ENCODE peak calls at places on chromosome 4, in nine cellular contexts. N is NCI-H2081; O is GM10248; C is activated T-cell treated with anti-CD3 and anti-CD28 coated beads, Interleukin-2, amount 50 U/mL, for 1 hour; H is NCI-H1930; L is K562; M is memory B cell; Z is LoVo; R is CD4-positive, CD25-positive, alpha-beta regulatory T cell. D is an unnamed sample.

GRCh38 chr4:87243426-87244053 is 23.1 kb upstream of the KLHL8 start:
- DNase-seq in H (no peak), O (no peak), L (no peak), Z (no peak), C (no peak), R (no peak), M (no peak), N (no peak), D (no peak)

GRCh38 chr4:78939667-78940008 is 400 bp upstream of the PAQR3 start:
- DNase-seq in R (no peak), H (no peak), M (no peak), Z (no peak), L (no peak), O (no peak), C (no peak), N (no peak), D (peak; percentile 29)

GRCh38 chr4:46389301-46389761 is 597 bp downstream of the GABRA2 start:
- DNase-seq in H (no peak), O (no peak), M (no peak), N (peak; percentile 44), R (no peak), L (no peak), Z (no peak), C (no peak), D (peak; percentile 7)

GRCh38 chr4:55359397-55359916 is 13.4 kb downstream of the SRD5A3 start:
- DNase-seq in M (no peak), R (no peak), H (no peak), C (no peak), O (no peak), N (no peak), L (no peak), Z (no peak), D (no peak)

GRCh38 chr4:74032064-74032463 is 6.4 kb downstream of the CXCL3 start:
- DNase-seq in M (no peak), L (no peak), H (no peak), R (no peak), N (peak; percentile 4), C (no peak), Z (peak; percentile 68), O (no peak), D (no peak)

GRCh38 chr4:54586343-54586953 is 71.3 kb upstream of the KIT start:
- DNase-seq in O (no peak), R (no peak), N (no peak), C (no peak), Z (peak; percentile 72), L (peak; percentile 28), H (peak; percentile 84), M (no peak), D (no peak)

GRCh38 chr4:24659241-24659961 is 75.0 kb upstream of the DHX15 start:
- DNase-seq in M (no peak), O (no peak), H (no peak), R (no peak), N (peak; percentile 59), C (no peak), Z (no peak), L (no peak), D (no peak)

GRCh38 chr4:111999801-112000200 is 145.5 kb upstream of the FAM241A start:
- DNase-seq in R (no peak), O (no peak), C (no peak), Z (no peak), M (no peak), N (no peak), H (no peak), L (no peak), D (no peak)

GRCh38 chr4:7649741-7650531 is 215.2 kb upstream of the PSAPL1 start:
- DNase-seq in R (peak; percentile 7), M (no peak), C (peak; percentile 42), Z (peak; percentile 6), L (peak; percentile 27), N (no peak), H (no peak), O (no peak), D (no peak)

GRCh38 chr4:37970702-37971101 is 10.5 kb downstream of the PTTG2 start:
- DNase-seq in R (peak; percentile 15), L (peak; percentile 19), H (no peak), M (peak; percentile 66), O (no peak), Z (no peak), C (peak; percentile 51), N (no peak), D (peak; percentile 54)

GRCh38 chr4:82128355-82128754 is 245.4 kb downstream of the HNRNPD start:
- DNase-seq in N (no peak), R (no peak), H (no peak), O (no peak), M (no peak), C (no peak), Z (no peak), L (no peak), D (no peak)

GRCh38 chr4:140003851-140004579 is 150.0 kb downstream of the MAML3 start:
- DNase-seq in M (no peak), Z (no peak), L (no peak), H (peak; percentile 39), N (no peak), O (no peak), C (no peak), R (no peak), D (no peak)

GRCh38 chr4:8760561-8760960 is 111.1 kb downstream of the HMX1 start:
- DNase-seq in Z (no peak), M (no peak), O (no peak), N (no peak), L (no peak), H (no peak), R (no peak), C (no peak), D (no peak)

GRCh38 chr4:157564771-157565170 is 344.2 kb downstream of the GRIA2 start:
- DNase-seq in M (no peak), R (no peak), O (no peak), C (no peak), H (no peak), Z (no peak), N (no peak), L (no peak), D (no peak)

GRCh38 chr4:15809058-15809457 is 30.9 kb downstream of the CD38 start:
- DNase-seq in N (no peak), M (no peak), C (no peak), O (peak; percentile 50), L (no peak), Z (no peak), R (no peak), H (no peak), D (no peak)

GRCh38 chr4:55346851-55347255 is 811 bp downstream of the SRD5A3 start:
- DNase-seq in O (no peak), Z (no peak), N (no peak), R (no peak), H (peak; percentile 100), C (no peak), M (no peak), L (peak; percentile 24), D (no peak)

GRCh38 chr4:19309365-19309764 is 942.3 kb upstream of the SLIT2 start:
- DNase-seq in Z (no peak), O (no peak), N (peak; percentile 41), H (no peak), C (no peak), R (no peak), M (no peak), L (no peak), D (no peak)

GRCh38 chr4:42478509-42478908 is 81.2 kb downstream of the SHISA3 start:
- DNase-seq in N (no peak), Z (no peak), R (no peak), C (no peak), H (no peak), O (peak; percentile 26), M (no peak), L (no peak), D (no peak)

GRCh38 chr4:101304916-101305315 is 42.4 kb downstream of the PPP3CA start:
- DNase-seq in L (no peak), M (no peak), H (no peak), N (no peak), C (no peak), O (no peak), Z (no peak), R (no peak), D (no peak)

GRCh38 chr4:7742807-7743158 is 196.9 kb downstream of the AFAP1 start:
- DNase-seq in R (no peak), L (no peak), C (no peak), O (no peak), M (no peak), N (no peak), H (no peak), Z (no peak), D (no peak)

GRCh38 chr4:26568446-26568994 is 15.4 kb upstream of the TBC1D19 start:
- DNase-seq in R (no peak), H (no peak), L (no peak), N (no peak), O (no peak), Z (peak; percentile 81), M (no peak), C (no peak), D (no peak)

GRCh38 chr4:138199568-138200235 is 42.4 kb downstream of the SLC7A11 start:
- DNase-seq in R (no peak), N (peak; percentile 51), H (no peak), C (no peak), Z (peak; percentile 92), L (no peak), O (no peak), M (no peak), D (no peak)

GRCh38 chr4:140298001-140298400 is 75.4 kb upstream of the SCOC start:
- DNase-seq in N (peak; percentile 14), O (no peak), C (no peak), H (no peak), M (no peak), Z (no peak), R (no peak), L (no peak), D (no peak)